ENCODE peak calls at places on chromosomes 11 and 22, in six cellular contexts. U is neural progenitor cell, A is RWPE1, N is hepatocyte, M is BJ, S is tibial artery. V is an unnamed sample.

GRCh38 chr11:36948445-36949171 is 350.6 kb upstream of the RAG2 start:
- DNase-seq in N (peak), M (no peak), A (no peak), S (no peak), U (no peak), V (no peak)

GRCh38 chr11:7574491-7575129 is 60.8 kb downstream of the PPFIBP2 start:
- DNase-seq in A (no peak), U (no peak), N (no peak), S (no peak), M (no peak), V (peak)

GRCh38 chr22:48089601-48090331 is 1327.3 kb downstream of the TBC1D22A start:
- DNase-seq in N (peak), M (no peak), U (no peak), S (peak), A (no peak), V (peak)

GRCh38 chr22:39514373-39514973 is 5.9 kb upstream of the ATF4 start:
- DNase-seq in N (peak), A (no peak), U (peak), M (no peak), S (no peak), V (peak)

GRCh38 chr11:14373941-14374646 is 15.1 kb upstream of the RRAS2 start:
- DNase-seq in A (no peak), M (peak), U (no peak), N (no peak), S (peak), V (no peak)

GRCh38 chr22:49426618-49427266 is 400.9 kb downstream of the BRD1 start:
- DNase-seq in U (no peak), A (no peak), S (no peak), M (no peak), N (no peak), V (no peak)

GRCh38 chr11:23288001-23288783 is 427.9 kb upstream of the CCDC179 start:
- DNase-seq in M (peak), N (no peak), U (no peak), A (no peak), S (no peak), V (no peak)

GRCh38 chr11:63489879-63490278 is 1.1 kb downstream of the PLAAT5 start:
- DNase-seq in A (no peak), U (peak), S (no peak), N (no peak), M (no peak), V (no peak)

GRCh38 chr11:13238879-13239514 is 38.6 kb upstream of the BMAL1 start:
- DNase-seq in S (no peak), M (no peak), A (peak), N (peak), U (peak), V (peak)

GRCh38 chr11:26580929-26581328 is 8.9 kb upstream of the MUC15 start:
- DNase-seq in N (no peak), S (no peak), U (no peak), A (no peak), M (no peak), V (no peak)

GRCh38 chr11:808427-809286 is 1.1 kb upstream of the RPLP2 start:
- DNase-seq in S (no peak), U (no peak), N (no peak), A (no peak), M (no peak), V (no peak)

GRCh38 chr22:27146871-27147591 is 489.6 kb downstream of the MIAT start:
- DNase-seq in S (no peak), U (no peak), M (no peak), A (no peak), N (no peak), V (no peak)

GRCh38 chr11:32081129-32081641 is 9.7 kb upstream of the RCN1 start:
- DNase-seq in N (peak), S (no peak), U (no peak), M (no peak), A (no peak), V (no peak)

DNA sequence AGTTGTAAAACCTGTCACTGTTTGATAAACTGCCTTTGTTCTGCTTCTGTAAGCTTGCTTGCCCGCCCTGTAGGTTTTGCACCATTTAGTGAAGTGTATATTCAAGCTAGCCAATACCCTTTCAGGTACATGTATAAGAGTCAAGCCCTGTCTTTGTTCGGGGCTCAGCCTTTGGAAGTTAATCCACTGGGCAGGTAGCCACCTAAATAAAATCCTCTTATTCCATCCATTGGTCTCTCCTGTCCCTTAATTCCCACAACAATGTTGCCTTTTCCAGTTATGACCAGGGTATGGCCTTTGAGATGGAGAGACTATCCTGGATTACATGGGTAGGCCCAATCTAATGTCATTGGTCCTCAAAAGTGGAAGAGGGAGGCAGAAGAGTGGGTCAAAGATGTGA is 34.0 kb downstream of the NXPE1 start:
- DNase-seq in A (no peak), S (no peak), U (no peak), N (no peak), M (no peak), V (no peak)
- TF ChIP-seq CTCF in A (no peak), S (no peak), U (no peak), N (no peak), M (no peak), V (no peak)

GRCh38 chr11:131955901-131956300 is 585.5 kb downstream of the NTM start:
- DNase-seq in U (no peak), M (no peak), N (no peak), S (no peak), A (no peak), V (no peak)

GRCh38 chr11:131954146-131954545 is 583.7 kb downstream of the NTM start:
- DNase-seq in S (no peak), A (no peak), U (no peak), M (no peak), N (no peak), V (no peak)

GRCh38 chr11:131945695-131946094 is 575.3 kb downstream of the NTM start:
- DNase-seq in U (no peak), S (no peak), N (no peak), M (no peak), A (no peak), V (no peak)

GRCh38 chr11:131951146-131951545 is 580.7 kb downstream of the NTM start:
- DNase-seq in S (no peak), A (no peak), U (no peak), N (no peak), M (no peak), V (no peak)
- TF ChIP-seq CTCF in S (no peak), A (no peak), U (no peak), N (no peak), M (no peak), V (no peak)

GRCh38 chr11:117819096-117820040 is 5.2 kb downstream of the FXYD2 start:
- DNase-seq in A (no peak), M (no peak), N (peak), U (peak), S (no peak), V (peak)
- TF ChIP-seq CTCF in A (no peak), M (peak), N (peak), U (peak), S (no peak), V (peak)

GRCh38 chr11:64787526-64788320 is 9.4 kb upstream of the SF1 start:
- DNase-seq in M (no peak), N (peak), S (no peak), U (peak), A (peak), V (peak)
- TF ChIP-seq CTCF in M (peak), N (peak), S (peak), U (peak), A (peak), V (peak)